ENCODE peak calls at places on chromosomes 13 and 19, in seven cellular contexts. One of them, this sample, is unnamed.

GRCh38 chr19:48639483-48640375 is 2.5 kb upstream of the DBP start:
- DNase-seq in activated CD8-positive, alpha-beta memory T cell treated with anti-CD3 and anti-CD28 coated beads for 48 hours: no peak
- DNase-seq in Jurkat, Clone E6-1: no peak
- DNase-seq in activated T-cell treated with anti-CD3 and anti-CD28 coated beads, Interleukin-2, amount 50 U/mL, for 48 hours: peak; percentile 46
- DNase-seq in fibroblast of mammary gland: no peak
- DNase-seq in retina: no peak
- DNase-seq in NCI-H1092: no peak
- DNase-seq in this sample: no peak

GRCh38 chr13:42798118-42798517 is 16.7 kb downstream of the FAM216B start:
- DNase-seq in NCI-H1092: no peak
- DNase-seq in retina: no peak
- DNase-seq in fibroblast of mammary gland: no peak
- DNase-seq in activated T-cell treated with anti-CD3 and anti-CD28 coated beads, Interleukin-2, amount 50 U/mL, for 48 hours: no peak
- DNase-seq in activated CD8-positive, alpha-beta memory T cell treated with anti-CD3 and anti-CD28 coated beads for 48 hours: no peak
- DNase-seq in Jurkat, Clone E6-1: no peak
- DNase-seq in this sample: no peak

GRCh38 chr19:11581740-11582139 is 4.3 kb upstream of the ACP5 start:
- DNase-seq in fibroblast of mammary gland: peak; percentile 44
- DNase-seq in retina: no peak
- DNase-seq in activated T-cell treated with anti-CD3 and anti-CD28 coated beads, Interleukin-2, amount 50 U/mL, for 48 hours: peak; percentile 70
- DNase-seq in activated CD8-positive, alpha-beta memory T cell treated with anti-CD3 and anti-CD28 coated beads for 48 hours: no peak
- DNase-seq in NCI-H1092: no peak
- DNase-seq in Jurkat, Clone E6-1: peak; percentile 47
- DNase-seq in this sample: no peak

GRCh38 chr19:17863520-17864182 is 3.9 kb downstream of the RPL18A start:
- DNase-seq in Jurkat, Clone E6-1: no peak
- DNase-seq in fibroblast of mammary gland: no peak
- DNase-seq in NCI-H1092: no peak
- DNase-seq in retina: no peak
- DNase-seq in activated T-cell treated with anti-CD3 and anti-CD28 coated beads, Interleukin-2, amount 50 U/mL, for 48 hours: no peak
- DNase-seq in activated CD8-positive, alpha-beta memory T cell treated with anti-CD3 and anti-CD28 coated beads for 48 hours: no peak
- DNase-seq in this sample: no peak

GRCh38 chr19:29841559-29842367 is 30.0 kb downstream of the CCNE1 start:
- DNase-seq in fibroblast of mammary gland: peak; percentile 28
- DNase-seq in activated T-cell treated with anti-CD3 and anti-CD28 coated beads, Interleukin-2, amount 50 U/mL, for 48 hours: no peak
- DNase-seq in activated CD8-positive, alpha-beta memory T cell treated with anti-CD3 and anti-CD28 coated beads for 48 hours: no peak
- DNase-seq in NCI-H1092: no peak
- DNase-seq in Jurkat, Clone E6-1: peak; percentile 42
- DNase-seq in retina: no peak
- DNase-seq in this sample: peak; percentile 83

GRCh38 chr19:4760285-4760650 is 31.3 kb upstream of the FEM1A start:
- DNase-seq in Jurkat, Clone E6-1: no peak
- DNase-seq in NCI-H1092: no peak
- DNase-seq in fibroblast of mammary gland: no peak
- DNase-seq in activated T-cell treated with anti-CD3 and anti-CD28 coated beads, Interleukin-2, amount 50 U/mL, for 48 hours: no peak
- DNase-seq in activated CD8-positive, alpha-beta memory T cell treated with anti-CD3 and anti-CD28 coated beads for 48 hours: no peak
- DNase-seq in retina: no peak
- DNase-seq in this sample: no peak

GRCh38 chr13:76663941-76664340 is 222.3 kb downstream of the KCTD12 start:
- DNase-seq in NCI-H1092: no peak
- DNase-seq in activated CD8-positive, alpha-beta memory T cell treated with anti-CD3 and anti-CD28 coated beads for 48 hours: no peak
- DNase-seq in retina: no peak
- DNase-seq in activated T-cell treated with anti-CD3 and anti-CD28 coated beads, Interleukin-2, amount 50 U/mL, for 48 hours: no peak
- DNase-seq in fibroblast of mammary gland: peak; percentile 42
- DNase-seq in Jurkat, Clone E6-1: no peak
- DNase-seq in this sample: no peak

GRCh38 chr13:103358245-103358932 is 292.2 kb upstream of the SLC10A2 start:
- DNase-seq in activated T-cell treated with anti-CD3 and anti-CD28 coated beads, Interleukin-2, amount 50 U/mL, for 48 hours: no peak
- DNase-seq in NCI-H1092: no peak
- DNase-seq in fibroblast of mammary gland: no peak
- DNase-seq in Jurkat, Clone E6-1: no peak
- DNase-seq in retina: no peak
- DNase-seq in activated CD8-positive, alpha-beta memory T cell treated with anti-CD3 and anti-CD28 coated beads for 48 hours: no peak
- DNase-seq in this sample: no peak

GRCh38 chr19:29188704-29189375 is 24.1 kb downstream of the UQCRFS1 start:
- DNase-seq in retina: no peak
- DNase-seq in fibroblast of mammary gland: peak; percentile 49
- DNase-seq in NCI-H1092: no peak
- DNase-seq in activated T-cell treated with anti-CD3 and anti-CD28 coated beads, Interleukin-2, amount 50 U/mL, for 48 hours: no peak
- DNase-seq in activated CD8-positive, alpha-beta memory T cell treated with anti-CD3 and anti-CD28 coated beads for 48 hours: no peak
- DNase-seq in Jurkat, Clone E6-1: no peak
- DNase-seq in this sample: no peak

GRCh38 chr13:42539670-42540069 is 34.3 kb upstream of the TNFSF11 start:
- DNase-seq in NCI-H1092: no peak
- DNase-seq in retina: no peak
- DNase-seq in Jurkat, Clone E6-1: no peak
- DNase-seq in activated T-cell treated with anti-CD3 and anti-CD28 coated beads, Interleukin-2, amount 50 U/mL, for 48 hours: no peak
- DNase-seq in fibroblast of mammary gland: peak; percentile 73
- DNase-seq in activated CD8-positive, alpha-beta memory T cell treated with anti-CD3 and anti-CD28 coated beads for 48 hours: no peak
- DNase-seq in this sample: no peak

GRCh38 chr13:26185720-26186119 is 36.4 kb downstream of the RNF6 start:
- DNase-seq in NCI-H1092: no peak
- DNase-seq in retina: no peak
- DNase-seq in activated T-cell treated with anti-CD3 and anti-CD28 coated beads, Interleukin-2, amount 50 U/mL, for 48 hours: no peak
- DNase-seq in Jurkat, Clone E6-1: no peak
- DNase-seq in activated CD8-positive, alpha-beta memory T cell treated with anti-CD3 and anti-CD28 coated beads for 48 hours: no peak
- DNase-seq in fibroblast of mammary gland: no peak
- DNase-seq in this sample: no peak

GRCh38 chr13:25727776-25728175 is 324.0 kb downstream of the SHISA2 start:
- DNase-seq in activated CD8-positive, alpha-beta memory T cell treated with anti-CD3 and anti-CD28 coated beads for 48 hours: no peak
- DNase-seq in NCI-H1092: no peak
- DNase-seq in Jurkat, Clone E6-1: no peak
- DNase-seq in activated T-cell treated with anti-CD3 and anti-CD28 coated beads, Interleukin-2, amount 50 U/mL, for 48 hours: no peak
- DNase-seq in retina: no peak
- DNase-seq in fibroblast of mammary gland: no peak
- DNase-seq in this sample: peak; percentile 40

GRCh38 chr13:42272776-42273175 is 824 bp downstream of the AKAP11 start:
- DNase-seq in fibroblast of mammary gland: no peak
- DNase-seq in Jurkat, Clone E6-1: peak; percentile 16
- DNase-seq in activated T-cell treated with anti-CD3 and anti-CD28 coated beads, Interleukin-2, amount 50 U/mL, for 48 hours: no peak
- DNase-seq in NCI-H1092: no peak
- DNase-seq in activated CD8-positive, alpha-beta memory T cell treated with anti-CD3 and anti-CD28 coated beads for 48 hours: no peak
- DNase-seq in retina: no peak
- DNase-seq in this sample: no peak

GRCh38 chr13:98978280-98978679 is 416 bp upstream of the DOCK9 start:
- DNase-seq in Jurkat, Clone E6-1: no peak
- DNase-seq in activated T-cell treated with anti-CD3 and anti-CD28 coated beads, Interleukin-2, amount 50 U/mL, for 48 hours: no peak
- DNase-seq in fibroblast of mammary gland: peak; percentile 90
- DNase-seq in NCI-H1092: no peak
- DNase-seq in retina: no peak
- DNase-seq in activated CD8-positive, alpha-beta memory T cell treated with anti-CD3 and anti-CD28 coated beads for 48 hours: no peak
- DNase-seq in this sample: no peak

GRCh38 chr13:48580185-48580803 is 47.4 kb upstream of the RCBTB2 start:
- DNase-seq in activated CD8-positive, alpha-beta memory T cell treated with anti-CD3 and anti-CD28 coated beads for 48 hours: no peak
- DNase-seq in Jurkat, Clone E6-1: peak; percentile 82
- DNase-seq in activated T-cell treated with anti-CD3 and anti-CD28 coated beads, Interleukin-2, amount 50 U/mL, for 48 hours: peak; percentile 77
- DNase-seq in retina: peak; percentile 68
- DNase-seq in NCI-H1092: peak; percentile 36
- DNase-seq in fibroblast of mammary gland: peak; percentile 71
- DNase-seq in this sample: peak; percentile 86

GRCh38 chr19:21848706-21849105 is 12.7 kb upstream of the ZNF43 start:
- DNase-seq in fibroblast of mammary gland: no peak
- DNase-seq in activated CD8-positive, alpha-beta memory T cell treated with anti-CD3 and anti-CD28 coated beads for 48 hours: no peak
- DNase-seq in retina: no peak
- DNase-seq in NCI-H1092: no peak
- DNase-seq in activated T-cell treated with anti-CD3 and anti-CD28 coated beads, Interleukin-2, amount 50 U/mL, for 48 hours: no peak
- DNase-seq in Jurkat, Clone E6-1: no peak
- DNase-seq in this sample: no peak

GRCh38 chr13:112220925-112221324 is 154.0 kb downstream of the SOX1 start:
- DNase-seq in retina: no peak
- DNase-seq in activated CD8-positive, alpha-beta memory T cell treated with anti-CD3 and anti-CD28 coated beads for 48 hours: no peak
- DNase-seq in fibroblast of mammary gland: no peak
- DNase-seq in Jurkat, Clone E6-1: no peak
- DNase-seq in NCI-H1092: no peak
- DNase-seq in activated T-cell treated with anti-CD3 and anti-CD28 coated beads, Interleukin-2, amount 50 U/mL, for 48 hours: no peak
- DNase-seq in this sample: no peak

GRCh38 chr13:97226013-97226412 is 3.9 kb downstream of the MBNL2 start:
- DNase-seq in retina: no peak
- DNase-seq in NCI-H1092: no peak
- DNase-seq in activated CD8-positive, alpha-beta memory T cell treated with anti-CD3 and anti-CD28 coated beads for 48 hours: no peak
- DNase-seq in fibroblast of mammary gland: no peak
- DNase-seq in Jurkat, Clone E6-1: no peak
- DNase-seq in activated T-cell treated with anti-CD3 and anti-CD28 coated beads, Interleukin-2, amount 50 U/mL, for 48 hours: no peak
- DNase-seq in this sample: peak; percentile 66

GRCh38 chr13:48043789-48044503 is 6.4 kb downstream of the NUDT15 start:
- DNase-seq in Jurkat, Clone E6-1: no peak
- DNase-seq in activated T-cell treated with anti-CD3 and anti-CD28 coated beads, Interleukin-2, amount 50 U/mL, for 48 hours: no peak
- DNase-seq in NCI-H1092: no peak
- DNase-seq in fibroblast of mammary gland: peak; percentile 65
- DNase-seq in activated CD8-positive, alpha-beta memory T cell treated with anti-CD3 and anti-CD28 coated beads for 48 hours: no peak
- DNase-seq in retina: no peak
- DNase-seq in this sample: no peak

This sample was measured in left kidney.